ENCODE peak calls at places on chromosome 7, in ten cellular contexts. Z is GM12865, U is cardiac fibroblast, T is GM06990, S is uterus, O is pancreas, D is right atrium auricular region, E is HepG2, N is astrocyte, K is hepatocyte. Y is an unnamed sample.

GRCh38 chr7:155426543-155427410 is 31.2 kb upstream of the EN2 start:
- DNase-seq in O (peak; percentile 43), D (no peak), K (no peak), T (no peak), E (no peak), Z (no peak), S (no peak), U (no peak), N (no peak), Y (no peak)

GRCh38 chr7:19062216-19062615 is 55.2 kb downstream of the TWIST1 start:
- DNase-seq in D (no peak), U (no peak), K (no peak), N (no peak), E (no peak), O (no peak), T (no peak), S (no peak), Z (no peak), Y (no peak)

GRCh38 chr7:143120696-143121405 is 11.0 kb upstream of the PIP start:
- DNase-seq in D (no peak), E (no peak), T (no peak), U (peak; percentile 4), Z (no peak), S (no peak), N (no peak), O (no peak), K (no peak), Y (no peak)

GRCh38 chr7:95608344-95609173 is 12.2 kb upstream of the PDK4 start:
- DNase-seq in O (peak; percentile 93), K (peak; percentile 95), E (peak; percentile 88), Z (peak; percentile 54), U (peak; percentile 96), N (peak; percentile 77), T (peak; percentile 28), D (peak; percentile 99), S (peak; percentile 88), Y (peak; percentile 97)

GRCh38 chr7:117269417-117269816 is 53.4 kb downstream of the WNT2 start:
- DNase-seq in U (peak; percentile 98), N (peak; percentile 99), K (no peak), O (no peak), E (no peak), S (no peak), D (no peak), T (no peak), Z (no peak), Y (no peak)

GRCh38 chr7:43872401-43873165 is 3.3 kb upstream of the MRPS24 start:
- DNase-seq in E (no peak), T (no peak), U (peak; percentile 90), N (peak; percentile 85), Z (no peak), K (peak; percentile 77), S (peak; percentile 61), D (peak; percentile 70), O (no peak), Y (peak; percentile 57)

GRCh38 chr7:30173058-30173897 is 38.5 kb downstream of the MTURN start:
- DNase-seq in T (no peak), D (peak; percentile 69), Z (no peak), O (peak; percentile 87), S (peak; percentile 52), E (peak; percentile 20), N (peak; percentile 81), U (peak; percentile 70), K (peak; percentile 65), Y (peak; percentile 78)

GRCh38 chr7:100887186-100887954 is 2.1 kb downstream of the UFSP1 start:
- DNase-seq in N (no peak), K (no peak), O (no peak), S (no peak), U (no peak), T (peak; percentile 77), E (no peak), D (no peak), Z (peak; percentile 86), Y (no peak)

GRCh38 chr7:30740417-30741181 is 11.3 kb upstream of the INMT start:
- DNase-seq in U (peak; percentile 66), E (peak; percentile 29), S (peak; percentile 78), N (peak; percentile 18), Z (peak; percentile 67), D (peak; percentile 80), T (peak; percentile 38), O (peak; percentile 88), K (peak; percentile 82), Y (peak; percentile 59)

GRCh38 chr7:75055830-75056431 is 17.7 kb downstream of the RCC1L start:
- DNase-seq in D (peak; percentile 68), T (no peak), N (peak; percentile 91), U (no peak), K (no peak), O (no peak), Z (no peak), S (peak; percentile 55), E (no peak), Y (no peak)

GRCh38 chr7:27901028-27901760 is 161.2 kb downstream of the TAX1BP1 start:
- DNase-seq in T (peak; percentile 18), S (no peak), N (peak; percentile 37), K (no peak), E (no peak), Z (peak; percentile 69), D (no peak), U (peak; percentile 76), O (no peak), Y (no peak)

GRCh38 chr7:135320277-135320676 is 86.6 kb downstream of the STRA8 start:
- DNase-seq in K (peak; percentile 59), Z (no peak), U (peak; percentile 94), S (peak; percentile 85), T (no peak), E (no peak), N (peak; percentile 83), D (peak; percentile 82), O (peak; percentile 93), Y (peak; percentile 89)

GRCh38 chr7:41921453-41921912 is 218.6 kb upstream of the INHBA start:
- DNase-seq in Z (no peak), T (no peak), U (peak; percentile 24), K (no peak), O (no peak), E (no peak), S (no peak), D (no peak), N (peak; percentile 49), Y (no peak)

GRCh38 chr7:33050425-33051318 is 11.9 kb downstream of the NT5C3A start:
- DNase-seq in U (peak; percentile 65), D (no peak), T (no peak), O (no peak), E (peak; percentile 41), Z (peak; percentile 53), K (peak; percentile 56), N (no peak), S (no peak), Y (no peak)

GRCh38 chr7:8260871-8261707 is 878 bp downstream of the ICA1 start:
- DNase-seq in K (peak; percentile 62), S (peak; percentile 12), E (no peak), Z (peak; percentile 37), O (peak; percentile 89), N (no peak), D (peak; percentile 65), U (no peak), T (no peak), Y (peak; percentile 73)

GRCh38 chr7:78587443-78588044 is 789.0 kb downstream of the PHTF2 start:
- DNase-seq in N (no peak), U (peak; percentile 37), O (no peak), E (peak; percentile 10), D (no peak), Z (peak; percentile 10), T (no peak), S (no peak), K (no peak), Y (no peak)

GRCh38 chr7:2231992-2232765 is 566 bp downstream of the MAD1L1 start:
- DNase-seq in D (no peak), U (no peak), O (peak; percentile 77), N (no peak), S (no peak), T (peak; percentile 52), K (peak; percentile 37), E (peak; percentile 47), Z (no peak), Y (no peak)

GRCh38 chr7:112500619-112501018 is 19.8 kb downstream of the LSMEM1 start:
- DNase-seq in Z (no peak), N (no peak), K (no peak), U (peak; percentile 34), O (no peak), T (no peak), S (no peak), E (no peak), D (no peak), Y (no peak)

GRCh38 chr7:40604601-40605438 is 470.0 kb downstream of the SUGCT start:
- DNase-seq in U (peak; percentile 76), O (peak; percentile 29), T (peak; percentile 18), S (no peak), E (peak; percentile 29), Z (peak; percentile 62), N (peak; percentile 39), D (no peak), K (peak; percentile 71), Y (peak; percentile 54)
- TF ChIP-seq CTCF in U (peak; percentile 86), O (peak; percentile 17), T (peak; percentile 91), S (no peak), E (peak; percentile 86), Z (peak; percentile 79), N (peak; percentile 74), D (peak; percentile 48), K (peak; percentile 74), Y (peak; percentile 40)

DNA sequence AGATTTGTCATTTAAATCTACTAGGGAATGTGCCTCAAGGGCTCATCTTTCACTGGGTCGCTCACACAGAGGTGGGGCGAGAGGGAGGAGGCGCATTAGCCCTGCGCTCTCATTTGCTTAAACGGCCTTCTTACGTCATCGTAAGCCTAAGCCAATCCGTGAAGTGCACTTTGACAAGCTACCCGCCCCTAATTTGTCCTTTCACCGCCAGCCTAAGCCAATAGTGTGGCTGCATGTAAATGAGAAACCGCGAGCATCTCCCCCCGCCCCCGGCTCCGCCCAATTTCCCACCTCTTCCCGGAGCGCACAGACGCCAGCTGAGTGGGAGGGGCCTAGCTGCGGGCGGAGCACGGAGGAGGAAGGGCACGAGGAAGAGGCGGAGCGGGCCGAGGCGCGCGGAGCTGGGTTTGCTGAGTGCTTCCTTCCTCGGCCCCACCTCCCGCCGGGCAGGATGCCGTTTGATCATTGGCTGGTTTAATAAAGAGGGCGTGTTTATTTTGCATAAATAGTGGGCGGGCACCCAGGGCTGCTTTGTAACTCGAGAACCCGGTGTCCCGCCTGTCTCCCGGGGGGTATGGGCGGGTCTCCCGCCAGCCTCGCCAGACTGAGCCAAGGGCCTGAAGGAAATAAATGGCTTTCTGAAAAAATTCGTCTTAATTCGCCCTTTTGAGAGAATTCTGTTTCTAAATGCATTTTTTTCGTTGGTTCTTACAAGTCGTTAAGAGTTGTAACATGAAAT is 289.6 kb upstream of the NFE2L3 start:
- DNase-seq in D (no peak), U (peak; percentile 100), O (peak; percentile 91), E (peak; percentile 56), K (peak; percentile 100), Z (peak; percentile 100), T (peak; percentile 98), S (peak; percentile 89), N (peak; percentile 97), Y (peak; percentile 86)
- H3K4me3 ChIP-seq in D (no peak overlapping the region), U (no peak overlapping the region), O (no peak overlapping the region), E (no peak overlapping the region), K (no peak overlapping the region), Z (peak overlapping the region; percentile 76), T (peak overlapping the region; percentile 22), S (no peak overlapping the region), N (peak overlapping the region; percentile 20), Y (no peak overlapping the region)

GRCh38 chr7:111146136-111146535 is 55.2 kb downstream of the LRRN3 start:
- DNase-seq in E (no peak), T (no peak), D (no peak), K (no peak), S (no peak), N (no peak), O (no peak), Z (no peak), U (no peak), Y (no peak)
- TF ChIP-seq CTCF in E (no peak), T (no peak), D (no peak), K (no peak), S (no peak), N (no peak), O (no peak), Z (no peak), U (no peak), Y (no peak)

GRCh38 chr7:84847790-84848189 is 339.1 kb downstream of the SEMA3D start:
- DNase-seq in D (no peak), E (no peak), N (no peak), U (peak; percentile 50), S (no peak), T (no peak), O (no peak), Z (peak; percentile 18), K (no peak), Y (no peak)
- H3K4me3 ChIP-seq in D (no peak overlapping the region), E (no peak overlapping the region), N (no peak overlapping the region), U (no peak overlapping the region), S (no peak overlapping the region), T (no peak overlapping the region), O (no peak overlapping the region), Z (no peak overlapping the region), K (no peak overlapping the region), Y (no peak overlapping the region)